ENCODE peak calls at places on chromosomes 13 and 19, in seven cellular contexts. T is nucleus accumbens; X is CD8-positive, alpha-beta memory T cell; Q is HFFc6; I is BJ; C is hippocampal formation; G is heart right ventricle. L is an unnamed sample.

GRCh38 chr13:35469781-35470380 is 6.6 kb downstream of the MAB21L1 start:
- DNase-seq in Q (no peak), I (no peak), X (no peak), T (no peak), G (no peak), C (no peak), L (no peak)

GRCh38 chr13:51148223-51148951 is 37.3 kb upstream of the C13orf42 start:
- DNase-seq in Q (no peak), C (no peak), G (no peak), X (no peak), I (no peak), T (no peak), L (no peak)

GRCh38 chr19:18117692-18118378 is 20.3 kb downstream of the MAST3 start:
- DNase-seq in Q (peak), X (peak), I (no peak), G (peak), C (peak), T (peak), L (peak)

GRCh38 chr13:110428281-110428680 is 121.2 kb downstream of the COL4A2 start:
- DNase-seq in X (no peak), I (no peak), Q (no peak), C (no peak), G (no peak), T (no peak), L (no peak)

GRCh38 chr13:23799945-23800344 is 89.3 kb downstream of the MIPEP start:
- DNase-seq in G (no peak), Q (no peak), C (no peak), X (no peak), I (no peak), T (no peak), L (no peak)

GRCh38 chr13:104114111-104114510 is 1047.9 kb upstream of the SLC10A2 start:
- DNase-seq in X (no peak), Q (no peak), C (no peak), G (no peak), I (no peak), T (no peak), L (no peak)

GRCh38 chr13:67119481-67119883 is 110.7 kb downstream of the PCDH9 start:
- DNase-seq in C (no peak), T (no peak), G (no peak), I (peak), Q (peak), X (no peak), L (peak)

GRCh38 chr19:32415246-32415645 is 9.7 kb downstream of the DPY19L3 start:
- DNase-seq in Q (no peak), C (no peak), G (no peak), X (no peak), I (no peak), T (no peak), L (no peak)

GRCh38 chr13:32409561-32410440 is 18.1 kb downstream of the N4BP2L1 start:
- DNase-seq in C (no peak), T (no peak), Q (peak), I (no peak), X (no peak), G (peak), L (no peak)

GRCh38 chr19:4066682-4067395 is at the start of gene ZBTB7A:
- DNase-seq in I (no peak), X (peak), G (peak), T (peak), C (peak), Q (peak), L (no peak)

GRCh38 chr19:3320354-3320670 is 46.1 kb upstream of the NFIC start:
- DNase-seq in I (no peak), X (no peak), T (no peak), G (no peak), C (no peak), Q (no peak), L (no peak)

GRCh38 chr19:10113964-10114650 is 2.6 kb downstream of the P2RY11 start:
- DNase-seq in G (no peak), X (no peak), I (no peak), C (no peak), T (no peak), Q (no peak), L (no peak)

GRCh38 chr19:49431330-49431749 is 6.2 kb downstream of the GFY start:
- DNase-seq in T (no peak), Q (no peak), C (no peak), X (no peak), I (no peak), G (no peak), L (no peak)

GRCh38 chr13:105773887-105774538 is 761.4 kb downstream of the EFNB2 start:
- DNase-seq in I (no peak), G (no peak), C (no peak), Q (no peak), X (no peak), T (no peak), L (no peak)

GRCh38 chr13:73171926-73172325 is 113.1 kb downstream of the KLF5 start:
- DNase-seq in X (no peak), G (no peak), I (no peak), C (no peak), T (no peak), Q (peak), L (no peak)

GRCh38 chr19:43687660-43687997 is 17.7 kb upstream of the PLAUR start:
- DNase-seq in G (no peak), Q (no peak), C (peak), T (peak), I (no peak), X (no peak), L (no peak)

GRCh38 chr13:54744747-54745146 is 1716.1 kb downstream of the OLFM4 start:
- DNase-seq in T (no peak), Q (no peak), X (no peak), I (no peak), G (no peak), C (no peak), L (no peak)

GRCh38 chr19:10998045-10998533 is 37.3 kb downstream of the SMARCA4 start:
- DNase-seq in Q (no peak), G (no peak), I (no peak), T (no peak), C (no peak), X (no peak), L (no peak)

GRCh38 chr13:38730332-38730731 is 43.5 kb downstream of the FREM2 start:
- DNase-seq in T (no peak), I (no peak), G (no peak), X (no peak), C (no peak), Q (no peak), L (no peak)